ENCODE peak calls at places on chromosomes 16 and 17, in four cellular contexts. X is ovary; M is CD8-positive, alpha-beta T cell; P is choroid plexus epithelial cell. B is an unnamed sample.

GRCh38 chr16:57803413-57803990 is 1.2 kb upstream of the KIFC3 start:
- DNase-seq in X (no peak), M (no peak), P (no peak), B (no peak)

GRCh38 chr17:71409712-71410111 is 711.1 kb upstream of the SOX9 start:
- DNase-seq in X (no peak), M (no peak), P (peak), B (no peak)

GRCh38 chr16:77876776-77877175 is 88.4 kb downstream of the VAT1L start:
- DNase-seq in X (no peak), M (no peak), P (no peak), B (no peak)

GRCh38 chr17:19647697-19648474 is 665 bp upstream of the ALDH3A2 start:
- DNase-seq in X (peak), M (peak), P (peak), B (peak)

GRCh38 chr16:49704586-49705155 is 151.2 kb downstream of the ZNF423 start:
- DNase-seq in X (no peak), M (no peak), P (peak), B (no peak)

GRCh38 chr17:32693135-32693897 is 183.6 kb downstream of the MYO1D start:
- DNase-seq in X (no peak), M (no peak), P (no peak), B (no peak)

GRCh38 chr17:39716879-39717536 is 13.3 kb downstream of the MIEN1 start:
- DNase-seq in X (no peak), M (no peak), P (no peak), B (no peak)

GRCh38 chr17:8649157-8650118 is 18.9 kb upstream of the MYH10 start:
- DNase-seq in X (no peak), M (no peak), P (peak), B (no peak)

GRCh38 chr17:31838641-31839225 is 20.3 kb downstream of the COPRS start:
- DNase-seq in X (no peak), M (no peak), P (peak), B (no peak)

GRCh38 chr17:45171338-45172231 is 9.9 kb downstream of the HEXIM2 start:
- DNase-seq in X (no peak), M (no peak), P (no peak), B (no peak)

GRCh38 chr17:62966426-62967110 is 533 bp downstream of the TANC2 start:
- DNase-seq in X (no peak), M (peak), P (peak), B (peak)

GRCh38 chr17:71703701-71704100 is 417.1 kb upstream of the SOX9 start:
- DNase-seq in X (no peak), M (no peak), P (no peak), B (no peak)

GRCh38 chr17:17835415-17836249 is 1.2 kb downstream of the SREBF1 start:
- DNase-seq in X (no peak), M (no peak), P (no peak), B (no peak)

GRCh38 chr16:57485916-57486857 is at the start of gene DOK4:
- DNase-seq in X (peak), M (peak), P (peak), B (peak)

GRCh38 chr16:86515780-86516617 is 5.7 kb downstream of the FOXF1 start:
- DNase-seq in X (no peak), M (no peak), P (peak), B (no peak)

GRCh38 chr17:80986046-80986445 is 5.6 kb upstream of the CHMP6 start:
- DNase-seq in X (no peak), M (no peak), P (no peak), B (no peak)

GRCh38 chr16:84820305-84820684 is 510 bp downstream of the CRISPLD2 start:
- DNase-seq in X (no peak), M (no peak), P (no peak), B (no peak)

GRCh38 chr16:2799852-2800226 is 1.6 kb downstream of the PRSS41 start:
- DNase-seq in X (no peak), M (no peak), P (peak), B (no peak)

GRCh38 chr16:48492131-48492530 is 106.9 kb upstream of the SIAH1 start:
- DNase-seq in X (no peak), M (no peak), P (peak), B (no peak)

GRCh38 chr17:42655528-42655927 is 3.6 kb upstream of the TUBG2 start:
- DNase-seq in X (no peak), M (no peak), P (no peak), B (no peak)

GRCh38 chr16:85238233-85238647 is 126.0 kb upstream of the CIBAR2 start:
- DNase-seq in X (peak), M (no peak), P (peak), B (no peak)

GRCh38 chr16:75931043-75931442 is 204.8 kb upstream of the CPHXL start:
- DNase-seq in X (no peak), M (no peak), P (peak), B (no peak)

GRCh38 chr16:1890024-1890700 is 18.2 kb upstream of the MEIOB start:
- DNase-seq in X (no peak), M (no peak), P (no peak), B (no peak)

GRCh38 chr16:78695371-78695770 is 595.9 kb downstream of the WWOX start:
- DNase-seq in X (no peak), M (no peak), P (no peak), B (no peak)

GRCh38 chr16:48284772-48285409 is 37.6 kb upstream of the ABCC11 start:
- DNase-seq in X (no peak), M (no peak), P (no peak), B (peak)

GRCh38 chr17:33292184-33292980 is 713 bp downstream of the ASIC2 start:
- DNase-seq in X (no peak), M (no peak), P (peak), B (peak)

GRCh38 chr17:43737722-43738121 is 20.9 kb downstream of the SOST start:
- DNase-seq in X (no peak), M (no peak), P (no peak), B (no peak)

GRCh38 chr16:70508752-70509151 is 14.6 kb downstream of the COG4 start:
- DNase-seq in X (no peak), M (no peak), P (peak), B (peak)

GRCh38 chr16:2874584-2875362 is 8.2 kb upstream of the FLYWCH2 start:
- DNase-seq in X (peak), M (peak), P (peak), B (peak)

GRCh38 chr17:46977348-46977747 is 1.7 kb downstream of the RPRML start:
- DNase-seq in X (no peak), M (no peak), P (peak), B (no peak)
- TF ChIP-seq CTCF in X (no peak), M (no peak), P (peak), B (no peak)

GRCh38 chr16:30838876-30839471 is 52.0 kb upstream of the ZNF629 start:
- DNase-seq in X (no peak), M (no peak), P (no peak), B (no peak)
- TF ChIP-seq CTCF in X (no peak), M (no peak), P (peak), B (no peak)

GRCh38 chr17:46940692-46941404 is 17.9 kb downstream of the GOSR2 start:
- DNase-seq in X (peak), M (peak), P (peak), B (peak)

GRCh38 chr17:46943511-46944393 is 20.8 kb downstream of the GOSR2 start:
- DNase-seq in X (peak), M (no peak), P (peak), B (no peak)

GRCh38 chr17:46942441-46943217 is 19.7 kb downstream of the GOSR2 start:
- DNase-seq in X (peak), M (peak), P (peak), B (peak)

GRCh38 chr17:46944931-46945330 is 22.0 kb downstream of the GOSR2 start:
- DNase-seq in X (no peak), M (no peak), P (no peak), B (no peak)

GRCh38 chr17:46943218-46943510 is 20.2 kb downstream of the GOSR2 start:
- DNase-seq in X (no peak), M (no peak), P (no peak), B (no peak)
- TF ChIP-seq CTCF in X (no peak), M (no peak), P (no peak), B (no peak)

GRCh38 chr17:75877752-75878173 is 618 bp downstream of the TRIM47 start:
- DNase-seq in X (peak), M (peak), P (peak), B (peak)
- TF ChIP-seq CTCF in X (peak), M (peak), P (peak), B (peak)

B was measured in GM20000.